ENCODE peak calls at places on chromosomes 5 and 9, in five cellular contexts. N, H, E, K and J are unnamed samples.

GRCh38 chr5:142235050-142235797 is 89.6 kb downstream of the SPRY4 start:
- DNase-seq in N (peak), H (no peak), E (no peak), K (no peak), J (no peak)

GRCh38 chr5:146051678-146052077 is 53.7 kb downstream of the PLAC8L1 start:
- DNase-seq in N (no peak), H (no peak), E (no peak), K (no peak), J (no peak)

GRCh38 chr5:59724482-59725392 is 168.8 kb downstream of the PDE4D start:
- DNase-seq in N (peak), H (no peak), E (peak), K (no peak), J (no peak)

GRCh38 chr9:3746296-3747275 is 220.8 kb upstream of the RFX3 start:
- DNase-seq in N (no peak), H (no peak), E (no peak), K (peak), J (no peak)

GRCh38 chr9:4174781-4175180 is 125.1 kb downstream of the GLIS3 start:
- DNase-seq in N (no peak), H (no peak), E (no peak), K (no peak), J (no peak)

GRCh38 chr5:158450761-158451160 is 591.8 kb upstream of the CLINT1 start:
- DNase-seq in N (no peak), H (no peak), E (no peak), K (no peak), J (no peak)

GRCh38 chr5:170917113-170917512 is 55.3 kb downstream of the RANBP17 start:
- DNase-seq in N (no peak), H (no peak), E (no peak), K (no peak), J (no peak)

GRCh38 chr9:8349369-8349768 is 549.8 kb upstream of the DMAC1 start:
- DNase-seq in N (no peak), H (no peak), E (no peak), K (no peak), J (no peak)

GRCh38 chr5:41925555-41925946 is 470 bp downstream of the FBXO4 start:
- DNase-seq in N (no peak), H (no peak), E (no peak), K (no peak), J (no peak)

GRCh38 chr9:110371411-110372013 is 33.8 kb upstream of the TXNDC8 start:
- DNase-seq in N (no peak), H (no peak), E (no peak), K (no peak), J (no peak)

GRCh38 chr9:131398204-131398603 is 4.3 kb downstream of the PRRC2B start:
- DNase-seq in N (no peak), H (no peak), E (no peak), K (no peak), J (peak)

GRCh38 chr5:111099058-111099778 is 7.1 kb downstream of the WDR36 start:
- DNase-seq in N (no peak), H (no peak), E (no peak), K (no peak), J (no peak)

GRCh38 chr9:482736-483135 is 268.1 kb downstream of the DOCK8 start:
- DNase-seq in N (no peak), H (no peak), E (no peak), K (no peak), J (no peak)

GRCh38 chr5:32044904-32045303 is 129.2 kb downstream of the GOLPH3 start:
- DNase-seq in N (no peak), H (no peak), E (no peak), K (no peak), J (no peak)

GRCh38 chr5:59158165-59158564 is 575.3 kb downstream of the RAB3C start:
- DNase-seq in N (no peak), H (no peak), E (no peak), K (no peak), J (no peak)

GRCh38 chr5:66981705-66982387 is 214.8 kb downstream of the CD180 start:
- DNase-seq in N (peak), H (no peak), E (no peak), K (no peak), J (no peak)

GRCh38 chr5:132458651-132459030 is 31.9 kb downstream of the IRF1 start:
- DNase-seq in N (no peak), H (no peak), E (no peak), K (peak), J (no peak)

GRCh38 chr9:92650839-92651621 is 18.9 kb downstream of the IPPK start:
- DNase-seq in N (no peak), H (no peak), E (no peak), K (peak), J (no peak)

GRCh38 chr9:124513374-124513994 is 6.3 kb upstream of the NR5A1 start:
- DNase-seq in N (no peak), H (no peak), E (no peak), K (no peak), J (no peak)

GRCh38 chr9:124721109-124721850 is 49.8 kb downstream of the NR6A1 start:
- DNase-seq in N (no peak), H (no peak), E (no peak), K (no peak), J (no peak)

GRCh38 chr5:14676320-14676719 is 11.8 kb downstream of the OTULIN start:
- DNase-seq in N (no peak), H (no peak), E (peak), K (no peak), J (no peak)

GRCh38 chr5:125002727-125003598 is 256.5 kb upstream of the ZNF608 start:
- DNase-seq in N (no peak), H (no peak), E (no peak), K (no peak), J (no peak)

GRCh38 chr9:127520941-127521918 is 69.9 kb downstream of the LRSAM1 start:
- DNase-seq in N (no peak), H (no peak), E (no peak), K (peak), J (no peak)

GRCh38 chr5:10618311-10618710 is 54.4 kb downstream of the ANKRD33B start:
- DNase-seq in N (no peak), H (no peak), E (no peak), K (no peak), J (no peak)

GRCh38 chr5:109654455-109654854 is 35.3 kb upstream of the MAN2A1 start:
- DNase-seq in N (no peak), H (no peak), E (no peak), K (no peak), J (no peak)

GRCh38 chr5:44499381-44499780 is 110.2 kb upstream of the FGF10 start:
- DNase-seq in N (no peak), H (no peak), E (no peak), K (no peak), J (no peak)

GRCh38 chr5:54404568-54404967 is 50.9 kb upstream of the HSPB3 start:
- DNase-seq in N (no peak), H (no peak), E (no peak), K (no peak), J (no peak)

GRCh38 chr9:137388589-137389427 is 34.2 kb downstream of the EXD3 start:
- DNase-seq in N (no peak), H (no peak), E (no peak), K (no peak), J (no peak)

GRCh38 chr5:7078901-7079300 is 317.0 kb upstream of the ADCY2 start:
- DNase-seq in N (peak), H (no peak), E (no peak), K (no peak), J (no peak)

GRCh38 chr5:168578506-168579205 is 512 bp downstream of the PANK3 start:
- DNase-seq in N (peak), H (no peak), E (no peak), K (no peak), J (no peak)

GRCh38 chr5:9765421-9765820 is 135.3 kb upstream of the TAS2R1 start:
- DNase-seq in N (no peak), H (no peak), E (no peak), K (no peak), J (no peak)

GRCh38 chr5:163509288-163510040 is 4.0 kb downstream of the MAT2B start:
- DNase-seq in N (no peak), H (no peak), E (no peak), K (peak), J (no peak)

GRCh38 chr5:172565931-172566665 is 75.0 kb upstream of the NEURL1B start:
- DNase-seq in N (no peak), H (no peak), E (no peak), K (no peak), J (no peak)

GRCh38 chr5:113330533-113331200 is 104.1 kb downstream of the TSSK1B start:
- DNase-seq in N (no peak), H (no peak), E (no peak), K (no peak), J (no peak)